ENCODE peak calls at places on chromosome 22, in nine cellular contexts. K is coronary artery; O is neural crest cell; F is activated T-cell treated with anti-CD3 and anti-CD28 coated beads, Interleukin-2, amount 50 U/mL, for 1 hour; Y is omental fat pad; M is AG10803; R is activated CD4-positive, alpha-beta T cell treated with anti-CD3 and anti-CD28 coated beads for 36 hours; D is ovary; J is CD14-positive monocyte. T is an unnamed sample.

GRCh38 chr22:42871146-42872050 is 14.3 kb upstream of the ARFGAP3 start:
- DNase-seq in K (no peak), O (no peak), F (no peak), Y (no peak), M (no peak), R (no peak), D (no peak), J (no peak), T (no peak)

GRCh38 chr22:37176464-37177061 is 11.5 kb downstream of the C1QTNF6 start:
- DNase-seq in K (no peak), O (no peak), F (peak), Y (peak), M (peak), R (peak), D (peak), J (peak), T (no peak)

GRCh38 chr22:27794244-27794643 is 7.3 kb downstream of the MN1 start:
- DNase-seq in K (no peak), O (no peak), F (no peak), Y (no peak), M (no peak), R (no peak), D (no peak), J (no peak), T (no peak)

GRCh38 chr22:22999473-22999872 is 70.8 kb upstream of the GNAZ start:
- DNase-seq in K (no peak), O (no peak), F (no peak), Y (no peak), M (no peak), R (no peak), D (no peak), J (no peak), T (no peak)

GRCh38 chr22:46914481-46914880 is 152.0 kb downstream of the TBC1D22A start:
- DNase-seq in K (no peak), O (no peak), F (no peak), Y (no peak), M (no peak), R (no peak), D (no peak), J (no peak), T (no peak)

GRCh38 chr22:48718818-48719500 is 1108.7 kb downstream of the BRD1 start:
- DNase-seq in K (no peak), O (no peak), F (no peak), Y (no peak), M (peak), R (no peak), D (no peak), J (peak), T (no peak)

GRCh38 chr22:39723899-39724351 is 153.4 kb downstream of the CACNA1I start:
- DNase-seq in K (peak), O (no peak), F (peak), Y (no peak), M (no peak), R (no peak), D (no peak), J (no peak), T (no peak)

GRCh38 chr22:31085493-31085824 is 4.3 kb downstream of the SMTN start:
- DNase-seq in K (no peak), O (peak), F (no peak), Y (no peak), M (no peak), R (no peak), D (no peak), J (peak), T (no peak)

GRCh38 chr22:44336962-44337657 is 24.4 kb upstream of the SHISAL1 start:
- DNase-seq in K (no peak), O (no peak), F (no peak), Y (no peak), M (no peak), R (no peak), D (no peak), J (no peak), T (no peak)

GRCh38 chr22:20815477-20816050 is 41.7 kb downstream of the SERPIND1 start:
- DNase-seq in K (no peak), O (no peak), F (no peak), Y (no peak), M (no peak), R (no peak), D (no peak), J (no peak), T (no peak)

GRCh38 chr22:42963231-42963595 is 51.7 kb downstream of the PACSIN2 start:
- DNase-seq in K (no peak), O (no peak), F (no peak), Y (no peak), M (no peak), R (no peak), D (no peak), J (no peak), T (no peak)

GRCh38 chr22:24183321-24184031 is 2.2 kb downstream of the SUSD2 start:
- DNase-seq in K (no peak), O (no peak), F (no peak), Y (no peak), M (no peak), R (no peak), D (no peak), J (no peak), T (no peak)

GRCh38 chr22:47153854-47154542 is 391.5 kb downstream of the TBC1D22A start:
- DNase-seq in K (no peak), O (no peak), F (no peak), Y (no peak), M (no peak), R (no peak), D (peak), J (no peak), T (no peak)

GRCh38 chr22:43891360-43892182 is at the start of gene PNPLA5:
- DNase-seq in K (no peak), O (no peak), F (no peak), Y (no peak), M (no peak), R (peak), D (no peak), J (no peak), T (no peak)

GRCh38 chr22:23270798-23271596 is 90.7 kb downstream of the BCR start:
- DNase-seq in K (no peak), O (no peak), F (no peak), Y (no peak), M (no peak), R (no peak), D (no peak), J (no peak), T (no peak)

GRCh38 chr22:19719055-19719482 is 4.3 kb upstream of the GP1BB start:
- DNase-seq in K (no peak), O (no peak), F (no peak), Y (no peak), M (no peak), R (peak), D (peak), J (no peak), T (no peak)

GRCh38 chr22:42993651-42994275 is 21.2 kb downstream of the PACSIN2 start:
- DNase-seq in K (no peak), O (no peak), F (no peak), Y (no peak), M (peak), R (no peak), D (no peak), J (no peak), T (no peak)

GRCh38 chr22:21014202-21015050 is 539 bp upstream of the P2RX6 start:
- DNase-seq in K (peak), O (peak), F (peak), Y (peak), M (peak), R (peak), D (peak), J (peak), T (peak)

GRCh38 chr22:24975813-24976341 is 23.4 kb downstream of the KIAA1671 start:
- DNase-seq in K (peak), O (no peak), F (no peak), Y (no peak), M (no peak), R (no peak), D (peak), J (no peak), T (no peak)

GRCh38 chr22:47631571-47632102 is 869.2 kb downstream of the TBC1D22A start:
- DNase-seq in K (no peak), O (no peak), F (no peak), Y (no peak), M (no peak), R (no peak), D (peak), J (no peak), T (peak)

GRCh38 chr22:38170469-38170868 is 11.2 kb downstream of the PLA2G6 start:
- DNase-seq in K (peak), O (no peak), F (no peak), Y (no peak), M (no peak), R (no peak), D (no peak), J (no peak), T (no peak)